ENCODE peak calls at places on chromosomes 2 and 18, in six cellular contexts. S is SK-N-SH, B is K562, F is HepG2, D is GM12878, C is IMR-90. M is an unnamed sample. For H3K4me1, the result is how much of the 10 kb centered on the place peaks cover.

GRCh38 chr18:51125976-51126375 is 71.5 kb downstream of the MEX3C start:
- DNase-seq in S (no peak), B (no peak), F (no peak), D (no peak), C (no peak), M (no peak)

GRCh38 chr2:169965495-169965894 is 138.2 kb downstream of the UBR3 start:
- DNase-seq in S (no peak), B (no peak), F (no peak), D (no peak), C (peak), M (no peak)

GRCh38 chr18:63365909-63366269 is 1.1 kb downstream of the KDSR start:
- DNase-seq in S (peak), B (no peak), F (no peak), D (no peak), C (peak), M (peak)

GRCh38 chr2:197134206-197134605 is 176.4 kb downstream of the ANKRD44 start:
- DNase-seq in S (no peak), B (no peak), F (peak), D (no peak), C (peak), M (no peak)

GRCh38 chr2:198054299-198054698 is 249.9 kb downstream of the PLCL1 start:
- DNase-seq in S (peak), B (peak), F (peak), D (no peak), C (peak), M (peak)

GRCh38 chr18:71784777-71785176 is 759.4 kb downstream of the CBLN2 start:
- DNase-seq in S (peak), B (peak), F (peak), D (no peak), C (no peak), M (no peak)

GRCh38 chr2:109538551-109538950 is 75.2 kb downstream of the SEPTIN10 start:
- DNase-seq in S (no peak), B (no peak), F (no peak), D (no peak), C (no peak), M (no peak)

GRCh38 chr2:56017784-56018183 is 94.2 kb upstream of the EFEMP1 start:
- DNase-seq in S (no peak), B (no peak), F (no peak), D (no peak), C (no peak), M (no peak)

GRCh38 chr2:20443276-20443920 is 3.5 kb upstream of the RHOB start:
- DNase-seq in S (peak), B (no peak), F (peak), D (no peak), C (peak), M (peak)

GRCh38 chr2:64019975-64020281 is 700 bp upstream of the VPS54 start:
- DNase-seq in S (no peak), B (no peak), F (no peak), D (no peak), C (no peak), M (no peak)

GRCh38 chr2:64019083-64019974 is at the start of gene VPS54:
- DNase-seq in S (peak), B (peak), F (peak), D (no peak), C (peak), M (peak)

GRCh38 chr2:64017811-64018714 is 1.2 kb downstream of the VPS54 start:
- DNase-seq in S (peak), B (no peak), F (no peak), D (no peak), C (peak), M (peak)

GRCh38 chr2:64015898-64016297 is 3.3 kb downstream of the VPS54 start:
- DNase-seq in S (no peak), B (no peak), F (no peak), D (no peak), C (no peak), M (no peak)

GRCh38 chr2:64018715-64019082 is 529 bp downstream of the VPS54 start:
- DNase-seq in S (no peak), B (no peak), F (no peak), D (no peak), C (no peak), M (no peak)
- TF ChIP-seq SMC3 in S (no peak), B (no peak), F (no peak), D (no peak), C (no peak), M (no peak)

GRCh38 chr2:233699424-233700027 is 6.8 kb downstream of the UGT1A6 start:
- DNase-seq in S (no peak), B (no peak), F (no peak), D (no peak), C (no peak), M (no peak)

GRCh38 chr2:233698740-233699139 is 6.0 kb downstream of the UGT1A6 start:
- DNase-seq in S (no peak), B (no peak), F (no peak), D (no peak), C (no peak), M (no peak)

GRCh38 chr2:233705911-233706506 is 6.7 kb upstream of the UGT1A5 start:
- DNase-seq in S (no peak), B (no peak), F (no peak), D (no peak), C (peak), M (peak)

DNA sequence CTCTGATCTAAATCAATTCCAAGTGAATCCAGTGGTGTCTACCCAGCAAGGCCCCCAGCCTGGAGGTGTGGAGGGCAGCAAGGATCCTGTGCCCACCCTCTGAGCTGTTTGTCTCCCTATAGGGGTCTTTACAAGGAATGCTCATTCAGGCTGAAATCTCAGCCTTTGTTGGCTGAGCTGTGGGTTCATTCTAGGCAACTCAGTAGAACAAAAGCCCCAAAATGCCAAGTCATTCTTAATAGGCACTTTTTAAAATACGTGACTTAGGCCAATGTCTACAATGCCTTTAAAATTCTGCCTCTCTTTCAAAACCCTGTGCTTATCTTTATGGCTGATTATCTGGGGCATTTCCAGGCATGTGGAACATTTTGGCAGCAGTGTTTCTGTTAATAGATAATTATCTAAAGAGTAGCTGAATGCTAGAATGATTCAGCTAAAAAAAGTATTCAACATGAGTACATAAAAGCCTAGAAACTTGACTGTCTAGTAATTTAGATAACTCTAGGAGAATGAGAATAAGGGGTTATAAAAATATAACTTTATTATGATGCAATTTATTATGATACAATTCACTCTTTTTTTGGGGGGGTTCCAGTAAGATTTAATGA is 7.4 kb downstream of the UGT1A6 start:
- DNase-seq in S (peak), B (no peak), F (peak), D (no peak), C (peak), M (peak)
- H3K4me1 ChIP-seq in S (under half), B (under half), F (under half), D (under half), C (under half), M (under half)

GRCh38 chr18:45734505-45734904 is 10.5 kb downstream of the SLC14A1 start:
- DNase-seq in S (no peak), B (no peak), F (no peak), D (no peak), C (no peak), M (no peak)

GRCh38 chr18:45730832-45731545 is 7.0 kb downstream of the SLC14A1 start:
- DNase-seq in S (no peak), B (no peak), F (no peak), D (no peak), C (peak), M (peak)

GRCh38 chr18:45734944-45735343 is 11.0 kb downstream of the SLC14A1 start:
- DNase-seq in S (no peak), B (no peak), F (no peak), D (no peak), C (no peak), M (no peak)

GRCh38 chr18:45731706-45732105 is 7.7 kb downstream of the SLC14A1 start:
- DNase-seq in S (no peak), B (no peak), F (no peak), D (no peak), C (no peak), M (no peak)

DNA sequence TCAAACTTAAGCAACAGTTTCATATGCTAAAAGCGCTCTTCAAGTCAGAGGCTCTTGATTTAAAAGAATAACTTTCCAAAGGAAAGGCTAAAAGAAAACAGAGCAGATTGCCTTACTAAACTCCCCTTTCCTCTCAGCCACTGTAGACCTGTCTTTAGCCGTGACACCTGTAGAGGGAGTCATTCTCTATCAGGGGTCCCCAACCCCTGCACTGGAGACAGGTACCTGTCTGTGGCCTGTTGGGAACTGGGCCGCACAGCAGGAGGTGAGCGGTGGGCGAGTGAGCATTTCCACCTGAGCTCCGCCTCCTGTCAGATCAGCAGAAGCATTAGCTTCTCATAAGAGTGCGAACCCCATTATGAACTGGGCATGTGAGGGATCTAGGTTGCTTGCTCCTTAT is 9.6 kb downstream of the SLC14A1 start:
- DNase-seq in S (no peak), B (no peak), F (no peak), D (no peak), C (no peak), M (no peak)
- TF ChIP-seq CTCF in S (peak), B (no peak), F (no peak), D (no peak), C (no peak), M (no peak)

DNA sequence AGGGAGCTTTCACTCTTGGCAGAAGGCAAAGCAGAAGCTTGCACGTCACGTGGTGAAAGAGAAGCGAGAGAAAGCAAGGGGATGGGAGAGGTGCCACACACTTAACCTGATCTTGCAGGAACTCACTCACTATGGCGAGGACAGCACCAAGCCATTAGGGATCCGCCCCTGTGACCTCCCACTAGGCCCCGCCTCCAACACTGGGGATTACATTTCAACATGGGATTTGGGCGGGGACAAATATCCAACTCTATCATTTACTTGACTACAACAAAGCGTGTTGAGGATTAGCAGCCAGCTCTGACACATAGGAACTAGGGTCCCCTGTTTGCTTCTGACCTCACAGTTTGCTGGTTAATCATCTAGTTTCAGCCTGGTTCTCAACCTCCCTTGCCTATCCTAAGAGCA is 35.8 kb downstream of the LBH start:
- DNase-seq in S (no peak), B (peak), F (no peak), D (no peak), C (no peak), M (no peak)
- TF ChIP-seq SMC3 in S (no peak), B (no peak), F (no peak), D (no peak), C (no peak), M (no peak)

GRCh38 chr2:144471316-144472045 is 48.4 kb downstream of the ZEB2 start:
- DNase-seq in S (no peak), B (no peak), F (no peak), D (peak), C (no peak), M (no peak)
- H3K4me1 ChIP-seq in S (under half), B (under half), F (under half), D (under half), C (under half), M (under half)

DNA sequence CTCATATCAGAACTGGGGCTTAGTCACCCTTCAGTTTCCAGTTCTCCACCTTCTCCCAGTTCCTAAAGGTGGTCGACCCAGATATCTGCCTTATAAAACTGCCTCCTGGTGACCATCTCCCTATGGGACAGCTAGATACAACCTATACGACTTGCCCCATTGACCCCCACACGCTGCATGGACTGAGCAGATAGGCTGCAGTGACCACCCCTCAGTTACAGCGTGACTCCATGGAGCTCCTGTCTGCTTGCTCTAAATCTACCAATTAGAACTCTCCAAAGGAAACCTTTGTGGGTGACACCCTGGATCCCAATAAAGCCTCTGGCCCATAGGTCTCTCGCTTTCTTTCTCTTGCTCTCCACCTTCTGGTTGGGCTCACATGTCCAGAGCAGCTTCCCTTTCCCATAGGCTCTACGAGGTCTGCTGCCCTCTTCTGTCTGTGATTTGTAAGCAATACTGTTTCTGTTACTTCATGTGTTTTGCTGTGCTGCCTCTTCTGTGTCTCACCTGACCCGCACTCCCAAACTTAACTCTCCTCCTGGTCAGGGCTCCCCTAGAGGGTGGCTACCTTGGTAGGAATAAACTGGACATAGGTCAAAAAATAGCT is 971.3 kb upstream of the FAM98A start:
- DNase-seq in S (peak), B (no peak), F (peak), D (no peak), C (no peak), M (no peak)
- TF ChIP-seq CTCF in S (peak), B (no peak), F (peak), D (no peak), C (no peak), M (peak)

DNA sequence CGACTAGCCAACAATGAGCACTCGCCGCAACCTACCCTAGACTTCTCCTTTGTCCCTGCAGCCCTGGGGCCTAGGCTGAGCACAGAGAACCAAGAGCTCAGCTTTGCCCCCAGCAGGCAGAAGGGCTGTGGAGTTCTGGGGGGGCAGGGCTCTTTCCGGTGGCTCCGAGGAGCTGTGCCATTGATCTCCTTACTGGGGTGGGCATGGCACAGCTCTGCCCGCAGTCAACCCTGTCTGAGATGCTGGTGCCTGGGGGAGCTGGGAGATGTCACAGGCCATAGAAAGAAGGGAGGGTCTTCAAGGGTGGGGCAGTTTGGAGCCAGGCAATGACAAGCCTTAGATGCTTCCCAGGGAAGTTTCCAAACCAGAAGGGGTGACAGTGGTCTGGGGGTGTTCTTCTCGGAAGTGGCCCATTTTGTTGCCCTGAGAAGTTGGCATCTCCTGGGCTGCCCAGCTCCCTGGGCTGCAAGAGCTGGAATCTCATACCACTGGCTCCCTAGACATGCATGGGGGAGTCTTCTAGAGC is 14.1 kb upstream of the GPR55 start:
- DNase-seq in S (no peak), B (no peak), F (no peak), D (no peak), C (no peak), M (no peak)
- TF ChIP-seq SMC3 in S (no peak), B (no peak), F (no peak), D (no peak), C (no peak), M (no peak)

GRCh38 chr2:127640082-127641072 is 5.6 kb upstream of the GPR17 start:
- DNase-seq in S (peak), B (peak), F (peak), D (no peak), C (no peak), M (no peak)
- H3K4me1 ChIP-seq in S (under half), B (under half), F (half or more), D (under half), C (under half), M (under half)

M was measured in A549.